ENCODE peak calls at places on chromosomes 11 and 22, in four cellular contexts. Q, D, S and Y are unnamed samples.

GRCh38 chr11:35548925-35549561 is 23.6 kb upstream of the PAMR1 start:
- DNase-seq in Q (no peak), D (no peak), S (peak; percentile 51), Y (peak; percentile 63)

GRCh38 chr11:74443071-74443864 is 24.1 kb downstream of the KCNE3 start:
- DNase-seq in Q (peak; percentile 89), D (peak; percentile 68), S (peak; percentile 45), Y (no peak)

GRCh38 chr11:94732617-94733292 is 35.4 kb upstream of the AMOTL1 start:
- DNase-seq in Q (no peak), D (peak; percentile 33), S (peak; percentile 79), Y (peak; percentile 62)

GRCh38 chr22:30046716-30047363 is 33.4 kb upstream of the HORMAD2 start:
- DNase-seq in Q (no peak), D (no peak), S (no peak), Y (no peak)

GRCh38 chr11:130634981-130635473 is 186.6 kb downstream of the ADAMTS15 start:
- DNase-seq in Q (no peak), D (no peak), S (peak; percentile 75), Y (peak; percentile 64)

GRCh38 chr11:95267814-95268213 is 36.8 kb upstream of the SESN3 start:
- DNase-seq in Q (no peak), D (no peak), S (no peak), Y (no peak)

GRCh38 chr11:14312736-14313438 is 46.1 kb downstream of the RRAS2 start:
- DNase-seq in Q (no peak), D (no peak), S (peak; percentile 72), Y (peak; percentile 27)

GRCh38 chr11:19226378-19227195 is 14.2 kb downstream of the E2F8 start:
- DNase-seq in Q (no peak), D (no peak), S (no peak), Y (no peak)

GRCh38 chr11:121866822-121867221 is 249.2 kb downstream of the BLID start:
- DNase-seq in Q (no peak), D (no peak), S (no peak), Y (no peak)

GRCh38 chr11:18171377-18172000 is 1.1 kb upstream of the MRGPRX4 start:
- DNase-seq in Q (no peak), D (no peak), S (peak; percentile 6), Y (peak; percentile 59)

GRCh38 chr11:67491276-67492068 is 8.6 kb downstream of the AIP start:
- DNase-seq in Q (no peak), D (no peak), S (no peak), Y (no peak)

GRCh38 chr11:64040684-64041267 is 5.0 kb downstream of the FLRT1 start:
- DNase-seq in Q (no peak), D (no peak), S (no peak), Y (peak; percentile 24)
- TF ChIP-seq CTCF in Q (peak; percentile 35), D (no peak), S (peak; percentile 17), Y (peak; percentile 20)

DNA sequence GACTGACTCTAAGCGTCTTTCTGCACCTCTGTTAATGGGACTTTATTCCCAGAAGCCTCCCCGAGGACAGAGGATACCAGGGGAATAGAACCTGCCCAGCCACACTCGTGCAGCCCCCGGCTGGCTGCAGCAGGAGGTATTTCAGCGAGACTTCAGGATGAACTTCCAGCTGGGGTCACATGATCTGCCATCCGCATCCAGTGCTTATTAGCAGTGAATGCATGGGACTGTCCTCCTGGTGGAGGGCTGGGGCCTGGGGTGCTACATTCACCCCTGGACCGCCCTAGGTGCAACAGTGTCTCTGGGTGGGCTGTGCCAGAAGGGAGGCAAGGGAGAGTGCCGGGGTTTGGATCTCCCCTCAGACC is 1.6 kb downstream of the DUSP8 start:
- DNase-seq in Q (no peak), D (no peak), S (no peak), Y (no peak)
- H3K4me3 ChIP-seq in Q (peak overlapping the region; percentile 83), D (peak overlapping the region; percentile 59), S (no peak overlapping the region), Y (no peak overlapping the region)

DNA sequence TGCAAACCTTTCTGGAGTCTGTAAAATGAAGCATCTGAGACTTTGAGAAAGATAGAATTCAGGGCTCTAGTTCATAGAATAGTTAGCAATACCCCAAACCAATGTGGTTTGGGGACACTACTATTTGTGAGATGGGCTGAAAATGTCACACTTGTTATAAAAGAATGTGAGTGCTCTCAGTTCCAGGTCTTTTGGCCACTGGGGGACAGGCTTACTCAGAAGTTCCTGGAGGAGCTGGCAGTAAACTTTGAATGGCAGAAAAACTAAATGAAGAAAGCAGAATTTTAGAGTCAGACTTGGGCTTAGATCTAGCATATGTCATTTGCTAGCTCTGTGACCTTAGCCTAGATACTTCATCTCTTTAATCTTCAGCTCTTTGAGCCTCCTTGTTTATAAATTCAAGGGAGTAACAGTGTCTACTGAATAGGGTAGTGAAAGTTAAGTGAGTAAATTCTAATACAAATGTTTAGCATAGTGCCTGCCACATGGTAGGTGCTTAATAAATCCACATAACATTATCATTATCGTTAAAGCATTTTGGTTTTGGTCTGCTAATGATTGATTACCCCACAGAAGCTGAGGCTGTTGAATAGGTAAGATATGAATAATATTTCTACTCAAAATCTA is 3.7 kb downstream of the LYVE1 start:
- DNase-seq in Q (no peak), D (no peak), S (no peak), Y (peak; percentile 67)
- TF ChIP-seq CTCF in Q (no peak), D (peak; percentile 37), S (peak; percentile 27), Y (peak; percentile 32)

GRCh38 chr11:31797227-31798056 is 13.7 kb downstream of the PAX6 start:
- DNase-seq in Q (no peak), D (no peak), S (no peak), Y (no peak)

GRCh38 chr11:31799794-31800397 is 11.2 kb downstream of the PAX6 start:
- DNase-seq in Q (no peak), D (no peak), S (no peak), Y (no peak)

GRCh38 chr11:31799036-31799793 is 11.9 kb downstream of the PAX6 start:
- DNase-seq in Q (no peak), D (no peak), S (no peak), Y (no peak)

GRCh38 chr11:31796523-31797226 is 14.4 kb downstream of the PAX6 start:
- DNase-seq in Q (no peak), D (no peak), S (no peak), Y (no peak)

GRCh38 chr11:31798057-31799035 is 12.8 kb downstream of the PAX6 start:
- DNase-seq in Q (no peak), D (no peak), S (no peak), Y (no peak)
- H3K4me3 ChIP-seq in Q (no peak overlapping the region), D (no peak overlapping the region), S (no peak overlapping the region), Y (no peak overlapping the region)

DNA sequence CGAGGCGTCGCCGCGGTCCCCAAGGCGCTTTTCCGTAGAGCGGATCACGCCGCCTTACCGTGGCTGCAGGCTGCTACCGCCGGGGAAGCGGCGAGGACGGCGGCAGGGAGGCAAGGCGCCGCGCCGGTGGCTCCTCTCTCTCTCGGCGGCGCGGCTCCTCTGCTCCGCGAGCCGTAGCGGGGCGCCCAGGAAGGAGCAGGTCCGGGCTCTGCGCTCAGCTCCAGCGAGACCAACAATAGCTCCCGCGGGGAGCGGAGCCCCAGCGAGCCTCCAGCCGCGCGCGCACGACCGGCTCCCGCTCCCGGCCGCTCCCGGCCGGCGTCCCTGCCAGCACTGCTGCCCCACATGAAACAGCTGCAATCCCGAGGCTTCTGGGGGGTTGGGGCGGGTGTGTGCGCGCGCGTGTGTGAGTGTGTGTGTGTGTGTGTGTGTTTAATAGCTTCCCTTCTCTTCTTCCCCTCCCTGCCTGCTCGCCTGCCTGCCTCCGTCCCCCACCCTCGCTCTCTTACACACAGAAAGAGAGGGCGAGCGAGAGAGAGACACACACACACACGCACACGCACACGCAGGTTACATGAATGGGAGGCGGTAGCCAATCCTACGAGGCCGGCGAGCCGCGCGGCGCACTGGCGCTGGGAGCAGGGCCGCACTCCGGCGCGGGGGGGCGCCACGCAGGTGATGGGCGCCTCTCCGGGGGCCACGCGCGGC is at the start of gene TENM4:
- DNase-seq in Q (no peak), D (peak; percentile 21), S (peak; percentile 95), Y (peak; percentile 90)
- TF ChIP-seq CTCF in Q (peak; percentile 42), D (peak; percentile 15), S (peak; percentile 9), Y (peak; percentile 15)

GRCh38 chr11:63573881-63574855 is 11.0 kb upstream of the PLAAT2 start:
- DNase-seq in Q (no peak), D (peak; percentile 71), S (peak; percentile 66), Y (peak; percentile 47)
- H3K4me3 ChIP-seq in Q (no peak overlapping the region), D (peak overlapping the region; percentile 10), S (peak overlapping the region; percentile 38), Y (peak overlapping the region; percentile 23)

GRCh38 chr11:30581646-30582045 is 4.5 kb downstream of the MPPED2 start:
- DNase-seq in Q (no peak), D (no peak), S (no peak), Y (no peak)
- TF ChIP-seq CTCF in Q (no peak), D (no peak), S (no peak), Y (no peak)

GRCh38 chr22:37633693-37634504 is 5.6 kb upstream of the SH3BP1 start:
- DNase-seq in Q (no peak), D (peak; percentile 86), S (peak; percentile 88), Y (peak; percentile 85)

GRCh38 chr22:37635157-37635556 is 4.3 kb upstream of the SH3BP1 start:
- DNase-seq in Q (no peak), D (no peak), S (no peak), Y (no peak)

GRCh38 chr22:37636186-37636948 is 3.1 kb upstream of the SH3BP1 start:
- DNase-seq in Q (no peak), D (no peak), S (peak; percentile 91), Y (peak; percentile 97)

GRCh38 chr22:37633082-37633692 is 6.3 kb upstream of the SH3BP1 start:
- DNase-seq in Q (no peak), D (no peak), S (no peak), Y (no peak)

DNA sequence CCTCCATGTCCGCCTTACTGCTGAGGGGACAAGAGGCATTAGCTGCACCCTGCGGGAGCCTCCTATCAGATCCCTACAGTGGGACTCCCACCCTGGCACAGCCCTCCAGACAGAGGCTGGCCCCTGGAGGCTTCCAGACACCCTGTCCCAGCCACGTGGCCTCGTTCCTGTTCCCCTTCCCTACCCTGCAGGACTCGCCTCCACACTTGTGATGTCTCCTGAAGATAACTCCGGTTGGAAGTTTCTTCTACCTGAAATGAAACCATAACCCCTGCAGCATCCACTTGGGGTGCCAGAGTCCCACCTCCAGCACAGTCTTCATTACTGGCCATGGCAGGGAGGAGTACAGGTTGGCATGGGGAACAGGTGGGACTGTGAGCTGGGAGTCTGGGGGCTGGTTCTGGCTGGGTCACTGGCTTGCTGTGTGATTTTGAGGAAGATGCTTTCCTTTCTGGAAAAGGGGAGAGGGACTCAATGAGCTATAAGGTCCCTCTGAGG is 4.9 kb upstream of the SH3BP1 start:
- DNase-seq in Q (no peak), D (no peak), S (no peak), Y (peak; percentile 38)
- H3K4me3 ChIP-seq in Q (no peak overlapping the region), D (no peak overlapping the region), S (peak overlapping the region; percentile 20), Y (peak overlapping the region; percentile 26)

GRCh38 chr11:132848336-132848735 is 684.0 kb downstream of the OPCML start:
- DNase-seq in Q (no peak), D (no peak), S (peak; percentile 89), Y (no peak)
- TF ChIP-seq CTCF in Q (no peak), D (no peak), S (no peak), Y (no peak)